ENCODE peak calls at places on chromosomes 7 and 10, in seven cellular contexts. V is fibroblast of the aortic adventitia, G is tibial artery, E is cardiac muscle cell, S is transverse colon, C is fibroblast of lung, U is AG04449. O is an unnamed sample.

GRCh38 chr7:156651472-156651871 is 10.9 kb downstream of the RNF32 start:
- DNase-seq in V (no peak), G (no peak), E (no peak), S (no peak), C (no peak), U (peak), O (peak)

GRCh38 chr10:61664985-61665384 is 2.3 kb downstream of the CABCOCO1 start:
- DNase-seq in V (no peak), G (no peak), E (no peak), S (no peak), C (no peak), U (no peak), O (no peak)

GRCh38 chr10:70967591-70968588 is 79.5 kb upstream of the PCBD1 start:
- DNase-seq in V (no peak), G (no peak), E (no peak), S (no peak), C (peak), U (no peak), O (no peak)

GRCh38 chr7:141257597-141257996 is 183.7 kb downstream of the TMEM178B start:
- DNase-seq in V (no peak), G (no peak), E (no peak), S (no peak), C (no peak), U (no peak), O (no peak)

GRCh38 chr10:114593240-114593792 is 64.8 kb downstream of the ABLIM1 start:
- DNase-seq in V (no peak), G (no peak), E (no peak), S (no peak), C (no peak), U (no peak), O (no peak)

GRCh38 chr10:34018129-34018528 is 683.7 kb upstream of the NRP1 start:
- DNase-seq in V (no peak), G (no peak), E (no peak), S (no peak), C (peak), U (no peak), O (no peak)

GRCh38 chr7:36227223-36227622 is 74.2 kb downstream of the EEPD1 start:
- DNase-seq in V (peak), G (peak), E (no peak), S (peak), C (peak), U (peak), O (peak)

GRCh38 chr10:63537511-63537910 is 16.3 kb downstream of the REEP3 start:
- DNase-seq in V (no peak), G (no peak), E (no peak), S (no peak), C (no peak), U (no peak), O (no peak)

GRCh38 chr7:46321556-46322205 is 400.6 kb upstream of the IGFBP3 start:
- DNase-seq in V (peak), G (no peak), E (no peak), S (no peak), C (peak), U (no peak), O (no peak)

GRCh38 chr10:20089884-20090283 is 273.7 kb downstream of the PLXDC2 start:
- DNase-seq in V (no peak), G (no peak), E (no peak), S (no peak), C (no peak), U (no peak), O (no peak)

GRCh38 chr10:12350167-12350872 is 973 bp downstream of the CAMK1D start:
- DNase-seq in V (peak), G (peak), E (peak), S (peak), C (peak), U (no peak), O (peak)

GRCh38 chr7:128351296-128352123 is 7.8 kb upstream of the RBM28 start:
- DNase-seq in V (no peak), G (no peak), E (no peak), S (no peak), C (no peak), U (no peak), O (no peak)

GRCh38 chr10:1736180-1736971 is 949 bp downstream of the ADARB2 start:
- DNase-seq in V (no peak), G (no peak), E (peak), S (no peak), C (no peak), U (no peak), O (no peak)

GRCh38 chr7:29839302-29839701 is 33.0 kb downstream of the WIPF3 start:
- DNase-seq in V (peak), G (peak), E (no peak), S (peak), C (peak), U (peak), O (peak)

GRCh38 chr10:118870467-118871243 is 115.9 kb upstream of the CACUL1 start:
- DNase-seq in V (peak), G (no peak), E (peak), S (no peak), C (peak), U (peak), O (peak)

GRCh38 chr10:63478564-63478963 is 12.8 kb upstream of the JMJD1C start:
- DNase-seq in V (no peak), G (no peak), E (peak), S (no peak), C (no peak), U (no peak), O (no peak)

GRCh38 chr10:119090026-119090808 is 9.6 kb upstream of the EIF3A start:
- DNase-seq in V (no peak), G (no peak), E (no peak), S (peak), C (no peak), U (no peak), O (no peak)

GRCh38 chr10:79417731-79418130 is 27.7 kb downstream of the ZCCHC24 start:
- DNase-seq in V (no peak), G (peak), E (no peak), S (no peak), C (no peak), U (no peak), O (no peak)

GRCh38 chr10:44933451-44933850 is 22.3 kb downstream of the TMEM72 start:
- DNase-seq in V (no peak), G (no peak), E (no peak), S (no peak), C (no peak), U (no peak), O (no peak)

GRCh38 chr10:95406651-95407280 is 116.0 kb upstream of the PDLIM1 start:
- DNase-seq in V (no peak), G (peak), E (peak), S (peak), C (peak), U (no peak), O (no peak)

GRCh38 chr10:82267014-82267413 is 392.0 kb downstream of the NRG3 start:
- DNase-seq in V (no peak), G (no peak), E (no peak), S (no peak), C (peak), U (no peak), O (no peak)

GRCh38 chr10:44335330-44336021 is 49.4 kb downstream of the CXCL12 start:
- DNase-seq in V (no peak), G (no peak), E (no peak), S (no peak), C (no peak), U (no peak), O (no peak)

GRCh38 chr10:124599588-124600050 is 138.0 kb downstream of the LHPP start:
- DNase-seq in V (no peak), G (no peak), E (no peak), S (no peak), C (no peak), U (no peak), O (no peak)

GRCh38 chr10:24168258-24169170 is 40.4 kb upstream of the KIAA1217 start:
- DNase-seq in V (peak), G (no peak), E (peak), S (no peak), C (peak), U (no peak), O (no peak)

GRCh38 chr10:14329609-14330246 is 996 bp downstream of the FRMD4A start:
- DNase-seq in V (no peak), G (no peak), E (peak), S (no peak), C (peak), U (no peak), O (no peak)

GRCh38 chr7:137840183-137840779 is 6.5 kb downstream of the DGKI start:
- DNase-seq in V (no peak), G (no peak), E (no peak), S (no peak), C (peak), U (no peak), O (no peak)
- H3K4me3 ChIP-seq in V (no peak), G (no peak), E (no peak), S (no peak), C (no peak), U (no peak), O (no peak)

GRCh38 chr10:8122970-8123369 is 68.5 kb downstream of the GATA3 start:
- DNase-seq in V (no peak), G (no peak), E (no peak), S (no peak), C (no peak), U (no peak), O (no peak)
- TF ChIP-seq CTCF in V (no peak), G (no peak), E (no peak), S (no peak), C (no peak), U (no peak), O (no peak)

GRCh38 chr7:2795906-2796305 is 48.2 kb downstream of the GNA12 start:
- DNase-seq in V (no peak), G (no peak), E (no peak), S (no peak), C (no peak), U (no peak), O (no peak)
- H3K4me3 ChIP-seq in V (peak), G (peak), E (no peak), S (no peak), C (no peak), U (no peak), O (no peak)

DNA sequence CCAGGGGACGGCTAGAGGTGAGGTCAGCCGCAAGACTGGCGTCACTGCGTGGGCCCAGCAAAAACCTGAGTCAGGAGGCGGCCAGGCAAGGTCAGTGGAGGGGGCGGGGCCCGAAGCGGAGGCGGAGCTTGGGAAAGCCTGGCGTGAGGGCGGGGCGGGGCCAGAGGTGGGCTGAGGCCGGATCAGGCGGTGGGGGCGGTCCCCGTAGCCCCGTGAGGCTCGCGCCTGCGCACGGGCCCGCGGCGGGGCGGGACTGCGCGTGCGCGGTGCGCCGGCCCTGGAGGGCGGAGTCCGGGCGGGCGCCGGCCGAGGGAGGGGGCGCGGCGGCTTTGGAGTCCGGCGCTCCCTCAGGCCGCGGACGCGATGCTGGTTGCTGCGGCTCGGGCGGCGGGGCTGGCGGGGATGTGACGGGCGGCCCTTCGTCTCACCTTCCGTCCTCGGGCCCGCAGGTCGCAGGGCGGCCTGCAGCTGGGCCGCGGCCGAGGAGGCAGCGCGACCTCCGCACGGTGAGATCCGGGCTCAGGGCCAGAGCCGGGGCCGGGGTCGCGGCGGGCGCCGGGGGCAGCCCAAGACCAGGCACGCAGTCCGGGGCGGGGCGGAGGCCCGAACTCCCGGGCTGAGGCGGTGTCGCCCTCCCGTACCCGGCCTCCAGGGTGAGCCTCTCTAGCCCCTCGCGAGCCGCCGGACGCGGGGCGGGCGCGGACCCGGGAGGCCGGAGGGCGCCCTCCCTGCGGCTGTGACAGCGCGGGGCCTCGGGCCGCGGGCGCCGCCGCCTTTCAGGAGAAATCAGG is at the start of gene CCSER2:
- DNase-seq in V (peak), G (peak), E (peak), S (peak), C (peak), U (no peak), O (peak)
- TF ChIP-seq CTCF in V (no peak), G (peak), E (no peak), S (no peak), C (no peak), U (peak), O (no peak)

DNA sequence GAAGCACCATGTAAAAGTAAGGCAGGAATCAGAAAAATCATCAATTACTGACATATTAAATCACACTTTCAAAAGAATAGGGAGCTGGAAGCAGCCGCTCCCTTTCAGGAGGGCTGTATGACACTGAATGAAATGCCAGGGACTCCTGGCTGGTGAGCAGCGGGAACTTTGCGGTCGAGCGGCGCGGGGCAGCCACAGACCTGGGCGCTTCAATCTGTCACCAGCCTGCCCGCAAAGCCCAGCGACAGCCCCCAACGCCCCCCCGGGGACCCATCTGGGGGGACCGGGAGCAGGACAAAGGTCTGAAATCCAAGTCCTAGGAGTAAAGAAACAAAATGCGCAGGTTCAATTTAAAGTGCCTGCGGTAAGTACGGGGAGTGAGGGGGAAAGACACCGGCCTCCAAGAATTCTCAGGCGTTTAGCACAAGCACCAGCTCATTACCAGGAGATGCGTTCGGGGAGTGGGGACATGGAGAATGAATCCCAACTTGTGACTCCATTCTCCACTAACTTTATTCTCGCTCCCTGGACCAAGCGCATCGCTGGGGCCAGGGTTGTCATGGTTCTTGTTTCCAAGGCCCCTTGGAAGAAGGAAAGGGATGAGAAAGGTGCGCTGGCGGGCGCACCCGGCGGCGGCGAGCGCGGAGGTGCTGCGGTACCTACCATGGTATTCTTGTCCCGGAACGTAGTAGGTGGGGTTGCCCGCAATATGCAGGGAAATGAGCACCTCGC is 824 bp downstream of the RELN start:
- DNase-seq in V (peak), G (no peak), E (peak), S (no peak), C (peak), U (no peak), O (no peak)
- H3K4me3 ChIP-seq in V (peak), G (peak), E (peak), S (no peak), C (peak), U (peak), O (no peak)

GRCh38 chr7:875051-875450 is 1.3 kb upstream of the GET4 start:
- DNase-seq in V (no peak), G (no peak), E (no peak), S (no peak), C (no peak), U (no peak), O (no peak)

GRCh38 chr7:875476-876076 is 778 bp upstream of the GET4 start:
- DNase-seq in V (no peak), G (no peak), E (no peak), S (peak), C (no peak), U (no peak), O (no peak)

GRCh38 chr7:877312-878232 is 1.2 kb downstream of the GET4 start:
- DNase-seq in V (no peak), G (no peak), E (no peak), S (peak), C (no peak), U (no peak), O (no peak)

GRCh38 chr7:876972-877311 is 588 bp downstream of the GET4 start:
- DNase-seq in V (no peak), G (no peak), E (no peak), S (no peak), C (no peak), U (no peak), O (no peak)

DNA sequence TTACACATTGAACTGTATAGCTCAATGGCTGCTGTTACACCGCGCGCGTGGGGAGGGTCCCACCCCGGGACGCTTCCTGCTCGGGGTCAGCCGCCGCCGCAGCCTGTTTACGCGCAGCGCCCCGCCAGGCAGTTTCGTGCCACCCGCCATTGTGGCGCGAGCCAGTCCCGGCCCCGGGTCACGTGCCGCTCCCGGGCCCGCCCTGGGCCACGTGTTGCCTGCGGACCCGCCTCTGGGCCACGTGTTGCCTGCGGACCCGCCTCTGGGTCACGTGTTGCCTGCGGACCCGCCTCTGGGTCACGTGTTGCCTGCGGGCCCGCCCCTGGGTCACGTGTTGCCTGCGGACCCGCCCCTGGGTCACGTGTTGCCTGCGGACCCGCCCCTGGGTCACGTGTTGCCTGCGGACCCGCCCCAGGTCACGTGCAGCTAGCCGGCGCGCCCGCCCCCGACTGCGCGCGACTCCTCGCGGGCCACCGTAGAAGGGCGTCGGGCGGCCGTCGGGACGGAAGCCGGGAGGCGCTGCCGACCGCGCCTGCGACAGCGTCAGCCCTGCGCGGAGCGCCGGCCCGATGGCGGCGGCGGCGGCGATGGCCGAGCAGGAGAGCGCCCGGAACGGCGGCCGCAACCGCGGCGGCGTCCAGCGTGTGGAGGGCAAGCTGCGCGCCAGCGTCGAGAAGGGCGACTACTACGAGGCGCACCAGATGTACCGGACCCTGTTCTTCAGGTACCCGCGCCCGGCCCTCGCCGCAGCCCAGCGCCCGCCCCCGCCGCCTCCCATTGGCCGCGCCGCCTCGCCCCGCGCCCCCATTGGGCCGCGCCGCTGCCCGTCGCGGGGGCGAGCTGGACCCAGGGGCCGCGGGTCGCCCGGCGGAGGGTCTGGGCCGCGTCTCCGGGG is at the start of gene GET4:
- DNase-seq in V (peak), G (peak), E (peak), S (peak), C (peak), U (peak), O (peak)
- TF ChIP-seq CTCF in V (no peak), G (no peak), E (peak), S (peak), C (peak), U (peak), O (no peak)

DNA sequence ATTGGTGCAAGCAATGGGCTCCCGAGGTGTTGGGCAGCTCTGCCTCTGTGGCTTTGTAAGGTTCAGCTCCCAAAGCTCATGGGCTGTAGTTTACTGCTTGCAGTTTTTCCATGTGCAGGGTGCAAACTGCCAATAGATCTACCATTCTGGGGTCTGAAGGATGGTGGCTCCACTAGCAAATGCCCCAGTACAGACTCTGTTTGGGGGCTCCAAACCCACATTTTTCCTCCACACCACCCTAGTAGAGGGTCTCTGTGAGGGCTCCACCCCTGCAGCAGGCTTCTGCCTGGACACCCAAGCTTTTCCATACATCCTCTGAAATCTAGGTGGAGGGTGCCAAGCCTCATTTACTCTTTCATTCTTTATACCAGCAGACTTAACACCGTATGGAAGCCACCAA is 17.4 kb upstream of the ZNF37A start:
- DNase-seq in V (no peak), G (no peak), E (no peak), S (no peak), C (no peak), U (no peak), O (no peak)
- H3K4me3 ChIP-seq in V (no peak), G (no peak), E (no peak), S (no peak), C (no peak), U (no peak), O (no peak)

DNA sequence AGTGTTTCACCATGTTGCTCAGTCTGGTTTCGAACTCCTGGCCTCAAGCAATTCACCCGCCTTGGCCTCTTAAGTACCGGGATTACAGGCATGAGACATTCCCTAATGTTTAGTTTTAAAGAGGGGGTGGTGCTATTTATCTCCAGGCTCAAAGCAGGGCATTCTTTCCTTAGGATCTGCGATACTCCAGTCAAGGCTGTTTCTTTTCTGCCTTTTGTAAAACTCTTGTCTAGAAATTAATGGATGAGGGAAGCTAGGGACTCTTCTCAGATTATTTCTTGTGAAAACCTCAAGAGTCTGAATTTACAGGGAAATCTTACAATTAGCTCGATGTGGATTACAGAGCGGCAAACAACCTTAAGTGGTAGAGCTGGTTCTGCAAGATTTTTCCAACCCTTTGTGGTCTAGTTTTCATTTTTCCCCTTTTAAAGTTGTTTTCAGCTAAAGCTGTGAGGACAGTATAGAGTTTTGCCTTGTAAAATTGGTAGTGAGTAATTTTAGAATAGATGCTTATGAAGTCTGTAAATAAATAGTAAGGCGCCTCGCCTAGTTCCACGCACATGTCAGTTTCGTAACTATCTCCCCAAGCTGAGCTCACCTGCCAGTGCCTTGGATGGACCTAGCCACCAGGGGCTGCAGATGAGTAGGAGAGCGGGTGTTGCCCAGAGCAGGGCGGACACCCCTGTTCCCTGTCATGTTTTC is 53.1 kb downstream of the CUX1 start:
- DNase-seq in V (no peak), G (no peak), E (no peak), S (peak), C (peak), U (no peak), O (no peak)
- TF ChIP-seq CTCF in V (peak), G (no peak), E (no peak), S (peak), C (no peak), U (no peak), O (no peak)

GRCh38 chr10:30056767-30057355 is 2.5 kb downstream of the JCAD start:
- DNase-seq in V (no peak), G (no peak), E (peak), S (no peak), C (peak), U (no peak), O (no peak)
- H3K4me3 ChIP-seq in V (no peak), G (peak), E (peak), S (no peak), C (no peak), U (peak), O (peak)

GRCh38 chr10:120948889-120949382 is 97.8 kb downstream of the WDR11 start:
- DNase-seq in V (peak), G (peak), E (peak), S (peak), C (peak), U (no peak), O (peak)
- TF ChIP-seq CTCF in V (peak), G (peak), E (peak), S (peak), C (peak), U (peak), O (peak)